ENCODE peak calls at places on chromosomes 3 and 15, in nine cellular contexts. W, Q, F, U, O, A, B, K and R are unnamed samples.

GRCh38 chr3:172972717-172973116 is 168.3 kb downstream of the SPATA16 start:
- DNase-seq in F (no peak), A (no peak), Q (no peak), K (no peak), B (no peak), O (no peak), W (no peak), U (no peak), R (no peak)

GRCh38 chr15:29871401-29871800 is 49.1 kb upstream of the TJP1 start:
- DNase-seq in A (no peak), U (no peak), O (no peak), Q (no peak), W (peak), B (no peak), K (no peak), F (no peak), R (no peak)

GRCh38 chr3:106840319-106840718 is 536.9 kb upstream of the CCDC54 start:
- DNase-seq in Q (no peak), A (no peak), F (no peak), K (no peak), B (no peak), U (no peak), O (no peak), W (no peak), R (no peak)

GRCh38 chr3:121651684-121652083 is 9.0 kb downstream of the HCLS1 start:
- DNase-seq in Q (no peak), A (peak), W (no peak), U (peak), F (no peak), K (no peak), B (no peak), O (no peak), R (peak)

GRCh38 chr3:13285007-13285567 is 135.0 kb downstream of the NUP210 start:
- DNase-seq in B (no peak), A (no peak), K (no peak), Q (no peak), O (no peak), U (no peak), F (no peak), W (no peak), R (no peak)

GRCh38 chr3:17090271-17090992 is 205.7 kb downstream of the PLCL2 start:
- DNase-seq in A (no peak), W (no peak), B (no peak), U (no peak), O (no peak), Q (no peak), K (no peak), F (no peak), R (no peak)

GRCh38 chr3:27585429-27585828 is 101.2 kb upstream of the SLC4A7 start:
- DNase-seq in A (no peak), Q (no peak), K (no peak), B (no peak), U (no peak), W (no peak), F (no peak), O (no peak), R (peak)

GRCh38 chr15:80042568-80042967 is 16.9 kb upstream of the ZFAND6 start:
- DNase-seq in K (no peak), B (no peak), A (no peak), U (no peak), F (no peak), Q (no peak), W (no peak), O (no peak), R (no peak)

GRCh38 chr3:112132554-112132953 is 494 bp downstream of the GCSAM start:
- DNase-seq in F (no peak), B (no peak), O (no peak), Q (no peak), K (no peak), U (no peak), W (no peak), A (no peak), R (no peak)

GRCh38 chr3:139755551-139755950 is 77.8 kb upstream of the NMNAT3 start:
- DNase-seq in O (no peak), K (no peak), A (no peak), W (no peak), B (no peak), Q (no peak), U (no peak), F (no peak), R (no peak)

GRCh38 chr3:65230251-65231140 is 542.7 kb upstream of the ADAMTS9 start:
- DNase-seq in A (peak), B (no peak), F (no peak), W (no peak), U (no peak), K (no peak), Q (no peak), O (no peak), R (no peak)

GRCh38 chr3:30630238-30631030 is 24.0 kb downstream of the TGFBR2 start:
- DNase-seq in O (no peak), Q (no peak), F (no peak), K (no peak), U (no peak), B (no peak), W (no peak), A (no peak), R (no peak)

GRCh38 chr3:15387171-15387581 is 40.2 kb downstream of the METTL6 start:
- DNase-seq in U (no peak), O (no peak), W (no peak), K (no peak), A (no peak), Q (no peak), B (no peak), F (no peak), R (peak)